ENCODE peak calls at places on chromosomes 6 and 20, in five cellular contexts. J is A549, T is upper lobe of left lung, X is tibial nerve, A is sigmoid colon. F is an unnamed sample. For H3K4me1, the result is how much of the 10 kb centered on the place peaks cover.

GRCh38 chr6:70622426-70622825 is 45.3 kb upstream of the SMAP1 start:
- DNase-seq in J (no peak), T (no peak), X (no peak), A (no peak), F (no peak)

GRCh38 chr6:1821188-1822183 is 211.8 kb downstream of the FOXC1 start:
- DNase-seq in J (no peak), T (no peak), X (no peak), A (no peak), F (no peak)

GRCh38 chr6:111427341-111428116 is 55.5 kb downstream of the REV3L start:
- DNase-seq in J (no peak), T (no peak), X (no peak), A (no peak), F (no peak)

GRCh38 chr20:49700411-49701185 is 13.1 kb downstream of the B4GALT5 start:
- DNase-seq in J (no peak), T (no peak), X (no peak), A (no peak), F (no peak)

GRCh38 chr6:13407709-13408695 is 79.4 kb downstream of the GFOD1 start:
- DNase-seq in J (peak), T (peak), X (peak), A (no peak), F (no peak)

GRCh38 chr6:107179004-107179403 is 63.7 kb upstream of the BEND3 start:
- DNase-seq in J (no peak), T (no peak), X (no peak), A (no peak), F (no peak)

GRCh38 chr6:20286968-20287565 is 74.8 kb upstream of the MBOAT1 start:
- DNase-seq in J (no peak), T (no peak), X (no peak), A (no peak), F (no peak)

GRCh38 chr20:4234128-4234527 is 218.8 kb upstream of the RNF24 start:
- DNase-seq in J (no peak), T (no peak), X (no peak), A (no peak), F (peak)

GRCh38 chr20:44702776-44703175 is 12.4 kb upstream of the CCN5 start:
- DNase-seq in J (no peak), T (peak), X (peak), A (peak), F (peak)

GRCh38 chr6:73565767-73566485 is 45.1 kb upstream of the EEF1A1 start:
- DNase-seq in J (no peak), T (no peak), X (no peak), A (no peak), F (no peak)

GRCh38 chr6:54609986-54610385 is 236.6 kb upstream of the FAM83B start:
- DNase-seq in J (no peak), T (no peak), X (no peak), A (no peak), F (no peak)

GRCh38 chr6:111769365-111770127 is 103.7 kb downstream of the FYN start:
- DNase-seq in J (no peak), T (no peak), X (no peak), A (no peak), F (no peak)

GRCh38 chr6:24426729-24427446 is 24.2 kb downstream of the MRS2 start:
- DNase-seq in J (no peak), T (no peak), X (no peak), A (no peak), F (no peak)

GRCh38 chr6:14732845-14733757 is 512.8 kb upstream of the JARID2 start:
- DNase-seq in J (peak), T (no peak), X (no peak), A (no peak), F (no peak)

DNA sequence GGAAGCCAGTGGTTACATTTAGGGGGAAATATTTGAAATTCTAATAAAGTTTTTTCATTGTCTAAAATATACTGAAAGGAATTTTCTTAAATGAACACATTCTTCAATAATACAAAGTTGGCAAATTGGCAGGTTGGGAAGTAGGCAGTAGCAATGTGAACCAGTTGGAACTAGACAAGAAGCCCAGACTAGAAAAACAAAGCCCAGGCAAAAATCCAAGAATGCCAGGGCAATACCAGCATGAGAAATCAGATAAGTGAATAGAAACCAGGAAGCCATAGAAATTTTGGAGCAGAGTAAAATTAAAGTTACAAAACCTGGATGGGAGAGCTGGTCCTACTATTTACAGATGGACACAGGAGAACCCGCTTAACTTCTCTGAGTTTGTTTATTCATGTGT is 52.2 kb downstream of the TPBG start:
- DNase-seq in J (no peak), T (no peak), X (no peak), A (no peak), F (no peak)
- H3K4me1 ChIP-seq in J (under half), T (under half), X (under half), A (under half), F (under half)

GRCh38 chr6:32195902-32196681 is 3.6 kb upstream of the GPSM3 start:
- DNase-seq in J (peak), T (peak), X (peak), A (peak), F (peak)
- TF ChIP-seq EP300 in J (no peak), T (no peak), X (peak), A (no peak), F (peak)

DNA sequence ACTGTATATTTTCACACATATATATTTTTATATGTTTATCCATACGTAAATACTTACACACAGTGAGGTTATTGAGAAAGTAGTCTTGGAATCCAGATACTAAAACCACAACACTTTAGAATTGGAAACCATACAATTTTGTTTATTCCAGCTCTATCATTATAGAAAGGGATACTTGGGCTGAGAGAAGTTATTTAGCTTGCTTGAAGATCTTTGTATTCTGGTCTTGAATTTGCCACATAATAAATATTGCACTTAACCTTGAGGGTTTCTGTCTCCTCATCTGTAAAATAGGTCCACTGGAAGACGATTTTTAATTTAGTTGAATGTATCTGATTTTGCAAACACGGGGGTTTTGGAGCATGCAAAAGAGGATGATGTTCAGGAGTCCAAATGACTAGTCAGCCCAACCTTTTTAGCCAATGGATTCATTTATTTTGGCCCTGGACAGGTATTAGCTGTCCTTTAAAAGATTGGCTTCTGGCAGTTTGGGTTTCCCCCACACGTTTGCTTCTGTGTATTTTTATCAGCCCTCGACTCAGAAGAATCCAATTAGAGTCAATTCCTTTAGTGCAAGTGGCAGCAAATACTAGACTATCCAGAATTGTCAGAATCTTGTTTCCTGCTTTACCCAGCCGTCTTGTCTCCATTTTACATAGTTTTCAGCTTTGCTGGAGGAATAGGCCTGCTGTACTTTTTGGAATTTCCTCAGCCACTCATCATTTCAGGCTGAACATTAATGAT is 62.4 kb upstream of the ZNF217 start:
- DNase-seq in J (no peak), T (no peak), X (no peak), A (no peak), F (no peak)
- H3K4me1 ChIP-seq in J (half or more), T (under half), X (half or more), A (under half), F (under half)

DNA sequence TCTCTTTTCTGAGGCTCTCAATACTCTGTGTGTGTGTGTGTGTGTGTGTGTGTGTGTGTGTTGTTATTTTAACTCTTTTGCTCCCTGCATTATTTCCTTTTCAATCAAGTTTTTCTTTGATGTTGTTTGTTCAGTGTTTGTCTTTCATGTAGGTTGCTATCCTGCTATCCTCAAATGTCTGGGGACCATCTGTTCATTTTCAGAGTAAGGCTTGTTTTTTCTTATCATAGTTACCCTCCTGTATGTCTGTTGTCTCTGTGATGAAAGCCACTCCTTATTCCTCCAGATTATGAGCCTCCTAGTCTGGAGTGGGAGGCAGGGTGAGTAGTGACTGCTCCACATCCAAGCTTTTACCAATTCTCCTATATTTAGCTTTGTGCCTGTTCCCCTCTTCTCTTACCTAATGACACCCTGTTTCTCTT is 9.2 kb downstream of the ENPP3 start:
- DNase-seq in J (no peak), T (no peak), X (no peak), A (no peak), F (no peak)
- TF ChIP-seq EP300 in J (no peak), T (no peak), X (no peak), A (no peak), F (no peak)

GRCh38 chr6:158812611-158813010 is 6.6 kb downstream of the EZR start:
- DNase-seq in J (no peak), T (peak), X (no peak), A (no peak), F (no peak)

GRCh38 chr6:158813032-158813431 is 6.1 kb downstream of the EZR start:
- DNase-seq in J (no peak), T (peak), X (no peak), A (no peak), F (no peak)

GRCh38 chr6:158808442-158808833 is 10.7 kb downstream of the EZR start:
- DNase-seq in J (no peak), T (no peak), X (no peak), A (no peak), F (no peak)

GRCh38 chr6:158808918-158809678 is 10.1 kb downstream of the EZR start:
- DNase-seq in J (no peak), T (no peak), X (no peak), A (no peak), F (no peak)

DNA sequence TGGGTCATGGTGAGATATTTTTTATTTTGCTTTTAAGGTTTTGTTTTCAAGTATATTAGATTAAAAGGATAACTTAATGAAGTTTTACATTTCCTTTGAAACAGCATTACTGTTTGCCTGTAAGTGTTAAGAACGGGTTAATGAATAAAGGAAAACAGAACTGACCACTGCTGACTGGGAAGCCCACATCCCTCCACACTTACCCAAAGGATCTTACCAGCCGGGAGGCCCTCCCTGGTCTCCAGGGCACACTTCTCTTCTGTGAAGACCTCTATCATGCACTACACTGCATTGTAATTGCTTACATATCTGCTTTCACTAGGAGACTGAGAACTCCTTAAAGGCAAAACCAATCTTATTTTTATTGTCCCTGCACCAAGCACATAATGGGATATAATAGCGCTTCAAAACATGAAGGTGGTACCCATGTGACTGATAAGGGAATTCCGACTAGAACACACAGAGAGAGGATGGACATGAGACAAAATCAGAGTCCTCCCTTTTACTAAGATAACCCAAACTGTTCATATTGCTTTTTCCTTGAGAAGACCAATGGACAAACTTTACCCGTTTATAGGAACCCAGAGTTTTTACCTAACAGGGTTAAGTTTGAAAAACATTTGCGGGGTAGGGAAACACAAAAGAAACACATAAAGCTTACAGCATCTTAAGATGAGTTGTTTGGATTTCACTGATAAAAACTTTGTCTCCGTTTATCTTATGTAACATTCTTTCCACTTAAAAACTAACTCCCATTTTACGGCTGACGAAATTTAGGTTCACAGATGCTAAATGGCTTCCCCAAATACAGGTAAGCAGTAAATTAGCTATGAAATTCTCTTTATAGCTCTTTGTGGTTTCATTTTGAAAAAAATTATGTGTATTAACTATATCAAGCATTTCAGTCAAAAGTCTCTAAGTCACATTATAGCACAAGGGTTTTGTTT is 8.7 kb downstream of the EZR start:
- DNase-seq in J (no peak), T (no peak), X (no peak), A (no peak), F (no peak)
- H3K4me1 ChIP-seq in J (half or more), T (under half), X (half or more), A (under half), F (under half)

DNA sequence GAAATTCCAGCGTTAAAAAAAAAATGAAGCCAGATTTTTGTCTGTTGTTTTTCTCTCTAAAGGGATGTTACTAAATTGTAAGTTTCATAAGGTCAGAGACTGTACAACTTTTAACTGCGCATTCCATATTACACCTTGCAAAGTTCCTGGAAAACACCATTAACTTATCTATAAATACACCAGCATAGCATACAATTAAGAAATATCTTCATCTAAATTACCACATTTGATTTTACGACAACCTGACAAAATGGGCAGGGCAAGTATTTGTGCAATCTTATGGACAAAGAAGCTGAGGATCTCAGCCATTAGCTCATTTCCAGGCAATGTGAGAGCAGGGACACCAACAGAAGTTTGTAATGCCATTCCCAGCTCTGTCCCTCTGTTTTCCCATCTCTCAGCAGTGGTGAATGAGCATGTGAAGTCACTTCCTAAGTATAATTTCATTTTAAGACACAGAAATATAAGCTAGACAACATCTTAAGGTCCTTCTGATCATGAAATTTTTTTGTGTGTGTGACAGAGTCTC is 12.9 kb upstream of the GCM1 start:
- DNase-seq in J (no peak), T (no peak), X (no peak), A (no peak), F (no peak)
- TF ChIP-seq EP300 in J (no peak), T (no peak), X (no peak), A (no peak), F (no peak)

DNA sequence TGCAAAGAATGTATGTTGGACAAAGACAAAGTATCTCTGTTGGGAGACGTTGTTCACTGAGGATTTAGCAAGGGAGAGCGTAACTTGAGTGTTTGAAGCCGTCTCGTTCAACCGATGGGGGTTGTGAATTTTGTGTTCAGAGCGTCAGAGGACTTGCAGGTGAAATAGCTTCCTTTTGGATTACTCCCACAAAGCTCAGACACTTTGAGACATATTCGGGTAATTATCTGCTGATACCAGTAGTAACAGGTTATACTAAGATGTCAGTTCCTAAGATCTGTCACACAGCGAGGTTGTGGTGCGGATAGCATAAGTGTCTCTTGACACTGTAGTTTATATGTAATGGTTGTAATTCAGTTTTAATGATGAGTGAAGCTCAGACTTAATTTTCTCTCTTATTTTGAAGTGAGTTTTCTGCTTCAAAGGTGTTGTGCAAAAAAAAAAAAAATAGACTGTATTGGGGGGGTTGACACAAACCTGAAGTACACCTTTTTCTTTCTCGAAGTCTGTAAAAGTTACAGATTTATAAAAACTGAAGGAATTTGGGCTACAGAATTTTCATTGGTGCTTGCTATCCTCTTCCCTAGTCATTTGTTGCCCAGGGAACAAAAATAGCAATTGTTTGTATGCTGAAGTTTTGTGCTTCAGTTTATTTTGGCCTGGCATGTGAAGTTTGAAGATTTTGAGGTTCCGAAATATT is 1.7 kb downstream of the ASXL1 start:
- DNase-seq in J (no peak), T (no peak), X (no peak), A (no peak), F (no peak)
- H3K4me1 ChIP-seq in J (half or more), T (under half), X (half or more), A (half or more), F (under half)

GRCh38 chr6:36781669-36782068 is 57.6 kb downstream of the CPNE5 start:
- DNase-seq in J (no peak), T (no peak), X (no peak), A (no peak), F (no peak)
- TF ChIP-seq EP300 in J (no peak), T (no peak), X (no peak), A (no peak), F (no peak)

DNA sequence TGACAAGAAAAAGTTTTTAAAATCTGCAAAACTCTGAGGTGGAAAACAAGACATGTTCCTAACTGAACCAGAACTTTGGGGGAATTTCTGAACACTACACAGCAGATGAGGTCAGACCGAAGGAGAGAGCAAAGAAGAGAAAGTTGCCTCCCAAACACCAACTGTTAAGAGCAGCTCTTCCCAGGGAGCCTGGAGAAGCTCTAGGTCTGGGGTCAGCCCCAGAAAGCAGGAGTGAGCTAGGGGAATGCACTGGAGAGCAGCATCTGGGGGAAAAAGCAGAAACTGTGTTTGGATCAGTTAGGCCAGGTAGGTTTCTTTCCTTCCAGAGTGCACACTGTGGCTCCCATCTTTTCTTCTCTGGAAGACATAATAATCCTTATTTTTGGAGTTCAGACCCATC is 41.3 kb downstream of the FKBP5 start:
- DNase-seq in J (no peak), T (no peak), X (no peak), A (no peak), F (no peak)
- H3K4me1 ChIP-seq in J (under half), T (under half), X (half or more), A (under half), F (under half)